ENCODE peak calls at places on chromosomes 6 and 20, in four cellular contexts. U, P, Z and F are unnamed samples.

GRCh38 chr20:58327211-58327610 is 17.7 kb downstream of the RAB22A start:
- DNase-seq in Z (no peak), U (no peak), P (no peak), F (no peak)

GRCh38 chr20:57619053-57619831 is 984 bp downstream of the ZBP1 start:
- DNase-seq in U (no peak), Z (no peak), P (no peak), F (no peak)

GRCh38 chr20:63246490-63247284 is 7.6 kb downstream of the NKAIN4 start:
- DNase-seq in P (peak), Z (no peak), U (no peak), F (no peak)

GRCh38 chr20:48490976-48491657 is 336.7 kb downstream of the PREX1 start:
- DNase-seq in U (no peak), P (no peak), Z (no peak), F (no peak)

GRCh38 chr20:46709055-46709458 is 392 bp upstream of the SLC2A10 start:
- DNase-seq in Z (no peak), P (peak), U (no peak), F (no peak)

GRCh38 chr6:91031581-91031980 is 444.7 kb upstream of the MAP3K7 start:
- DNase-seq in P (no peak), U (no peak), Z (no peak), F (no peak)

GRCh38 chr6:42405025-42405424 is 46.7 kb downstream of the TRERF1 start:
- DNase-seq in U (no peak), P (peak), Z (peak), F (no peak)

GRCh38 chr20:43917380-43917779 is 2.7 kb downstream of the TOX2 start:
- DNase-seq in U (no peak), P (no peak), Z (no peak), F (no peak)

GRCh38 chr20:42093542-42094440 is 475.6 kb upstream of the CHD6 start:
- DNase-seq in U (no peak), P (no peak), Z (no peak), F (no peak)

GRCh38 chr20:34575271-34575670 is 16.8 kb downstream of the MAP1LC3A start:
- DNase-seq in P (no peak), Z (no peak), U (no peak), F (no peak)

GRCh38 chr6:133806358-133806757 is 82.6 kb upstream of the TCF21 start:
- DNase-seq in U (no peak), P (no peak), Z (peak), F (no peak)

GRCh38 chr6:154731296-154732218 is 1.7 kb upstream of the SCAF8 start:
- DNase-seq in P (peak), U (no peak), Z (no peak), F (no peak)

GRCh38 chr6:118986312-118986711 is 51.4 kb upstream of the MCM9 start:
- DNase-seq in Z (no peak), U (no peak), P (no peak), F (no peak)

GRCh38 chr6:145213614-145214013 is 521.7 kb downstream of the EPM2A start:
- DNase-seq in Z (no peak), U (no peak), P (no peak), F (no peak)

GRCh38 chr6:138222901-138223546 is 4.7 kb upstream of the PBOV1 start:
- DNase-seq in P (no peak), Z (no peak), U (no peak), F (no peak)

GRCh38 chr6:54801244-54801643 is 45.3 kb upstream of the FAM83B start:
- DNase-seq in U (no peak), P (no peak), Z (no peak), F (no peak)

GRCh38 chr20:20450461-20451027 is 82.6 kb downstream of the INSM1 start:
- DNase-seq in P (no peak), Z (peak), U (peak), F (no peak)

GRCh38 chr6:146997062-146997461 is 207.2 kb upstream of the STXBP5 start:
- DNase-seq in U (no peak), P (peak), Z (peak), F (no peak)

GRCh38 chr6:136655251-136656014 is 105.2 kb upstream of the MAP7 start:
- DNase-seq in Z (no peak), P (no peak), U (no peak), F (no peak)

GRCh38 chr20:32608664-32609015 is 23.5 kb upstream of the NOL4L start:
- DNase-seq in Z (no peak), P (no peak), U (no peak), F (no peak)

GRCh38 chr6:119312441-119312840 is 37.1 kb downstream of the MAN1A1 start:
- DNase-seq in Z (no peak), U (no peak), P (no peak), F (no peak)

GRCh38 chr20:60693513-60694133 is 558.4 kb upstream of the CDH4 start:
- DNase-seq in U (no peak), Z (no peak), P (no peak), F (no peak)

GRCh38 chr20:37821691-37822655 is 81.0 kb upstream of the VSTM2L start:
- DNase-seq in Z (peak), U (no peak), P (no peak), F (peak)

GRCh38 chr6:24566020-24566752 is 71.4 kb downstream of the ALDH5A1 start:
- DNase-seq in U (no peak), P (peak), Z (peak), F (no peak)

GRCh38 chr20:19583532-19584175 is 174.4 kb upstream of the RIN2 start:
- DNase-seq in P (peak), U (peak), Z (peak), F (peak)

GRCh38 chr6:6317386-6317785 is 3.1 kb downstream of the F13A1 start:
- DNase-seq in P (no peak), U (no peak), Z (no peak), F (no peak)

GRCh38 chr6:106586815-106587214 is 42.5 kb downstream of the RTN4IP1 start:
- DNase-seq in P (no peak), Z (no peak), U (no peak), F (no peak)

GRCh38 chr6:2751871-2752270 is 1.1 kb upstream of the MYLK4 start:
- DNase-seq in Z (no peak), P (no peak), U (no peak), F (no peak)

GRCh38 chr20:2102585-2103453 is 1.2 kb downstream of the STK35 start:
- DNase-seq in U (peak), Z (peak), P (peak), F (peak)

GRCh38 chr20:3808141-3808479 is 12.0 kb downstream of the CDC25B start:
- DNase-seq in P (peak), Z (peak), U (peak), F (peak)

GRCh38 chr6:144543006-144543871 is 258.1 kb downstream of the UTRN start:
- DNase-seq in P (peak), Z (peak), U (no peak), F (no peak)

GRCh38 chr6:36443951-36444428 is 1.2 kb downstream of the KCTD20 start:
- DNase-seq in P (peak), U (no peak), Z (peak), F (no peak)

GRCh38 chr20:44805991-44806729 is 4.2 kb downstream of the RIMS4 start:
- DNase-seq in Z (peak), U (no peak), P (no peak), F (peak)

GRCh38 chr6:84442241-84442640 is 214.8 kb upstream of the CEP162 start:
- DNase-seq in U (no peak), Z (no peak), P (no peak), F (no peak)

GRCh38 chr20:53652090-53652858 is 58.6 kb upstream of the ZNF217 start:
- DNase-seq in U (no peak), P (no peak), Z (peak), F (no peak)

GRCh38 chr6:157462956-157463742 is 82.2 kb downstream of the ZDHHC14 start:
- DNase-seq in Z (no peak), P (peak), U (no peak), F (no peak)
- TF ChIP-seq CTCF in Z (no peak), P (no peak), U (no peak), F (no peak)

DNA sequence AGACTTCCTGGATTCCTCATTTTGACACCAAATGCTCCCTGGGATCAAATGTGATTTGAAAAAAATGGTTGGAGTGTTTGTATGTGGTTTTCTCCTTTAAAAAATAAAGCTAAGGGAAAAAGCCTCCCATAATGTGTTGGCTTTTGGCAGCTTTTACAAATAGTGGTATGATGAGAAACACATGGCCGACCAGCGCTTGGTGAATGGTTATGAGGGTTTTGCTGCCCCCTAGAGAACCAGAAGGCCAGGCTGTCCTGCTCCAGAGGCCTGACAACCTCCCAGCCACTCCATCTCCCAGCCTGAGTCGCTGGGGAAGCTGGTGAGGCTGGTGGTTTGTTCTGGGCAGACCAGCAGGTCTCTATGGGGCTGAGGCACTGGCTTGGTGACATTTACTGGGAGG is 69.3 kb downstream of the CLIC5 start:
- DNase-seq in U (peak), Z (peak), P (peak), F (peak)
- TF ChIP-seq CTCF in U (peak), Z (peak), P (peak), F (peak)

GRCh38 chr20:23048283-23049200 is 930 bp downstream of the THBD start:
- DNase-seq in P (peak), Z (peak), U (peak), F (no peak)
- TF ChIP-seq CTCF in P (peak), Z (peak), U (peak), F (peak)

DNA sequence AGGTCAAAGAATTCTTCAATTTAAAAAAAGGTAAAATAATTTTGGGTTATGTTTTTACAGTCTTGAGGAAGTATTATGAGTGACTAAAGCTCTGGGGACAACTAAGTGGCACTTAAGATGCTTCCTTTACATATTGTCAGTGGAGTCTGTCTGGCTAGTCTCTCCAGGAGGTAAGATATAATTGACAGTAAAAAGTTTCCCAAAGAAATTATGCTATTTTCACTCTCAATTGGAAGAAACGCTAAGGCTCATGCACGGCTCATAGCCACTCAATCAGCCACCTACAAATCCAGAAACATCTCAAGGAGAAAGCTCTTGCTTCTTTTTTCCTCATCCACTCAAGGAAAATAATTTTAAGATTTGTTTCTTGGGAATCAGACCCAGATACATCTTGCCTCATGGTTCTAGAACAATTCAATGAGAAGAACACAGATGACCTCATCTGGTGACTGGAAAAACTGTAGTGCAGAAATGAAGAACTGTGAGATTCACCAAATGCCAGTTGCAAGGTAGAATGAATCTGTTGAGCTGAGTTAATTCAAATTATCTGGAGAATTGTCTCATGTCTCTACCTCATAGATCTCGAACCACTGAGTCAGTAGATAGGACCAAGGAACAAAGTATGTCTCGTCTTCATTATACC is 252.9 kb downstream of the TPBG start:
- DNase-seq in Z (peak), P (no peak), U (no peak), F (no peak)
- TF ChIP-seq CTCF in Z (no peak), P (peak), U (no peak), F (peak)

DNA sequence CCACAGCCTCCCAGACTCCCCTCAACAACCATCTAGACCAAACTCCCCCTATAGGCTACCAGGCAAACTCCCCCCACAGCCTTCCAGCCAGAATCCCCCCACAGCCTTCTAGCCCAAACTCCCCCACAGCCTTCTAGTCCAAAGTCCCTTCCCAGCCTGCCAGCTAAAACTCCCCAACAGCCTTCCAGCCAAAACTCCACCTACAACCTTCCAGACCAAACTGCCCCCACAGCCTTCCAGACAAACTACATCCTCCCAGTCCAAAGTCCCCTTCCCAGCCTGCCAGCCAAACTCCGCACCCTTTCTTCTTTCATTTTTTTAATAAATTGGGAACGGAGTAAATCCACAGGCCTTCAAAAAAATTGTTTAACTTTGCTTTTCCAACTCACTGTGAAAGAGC is 37.4 kb upstream of the SYNDIG1 start:
- DNase-seq in P (no peak), Z (no peak), U (no peak), F (no peak)
- TF ChIP-seq CTCF in P (no peak), Z (no peak), U (no peak), F (no peak)